ENCODE peak calls at places on chromosomes 5 and 9, in ten cellular contexts. F is stimulated activated CD8-positive, alpha-beta memory T cell treated with anti-CD3 and anti-CD28 coated beads, Interleukin-4, amount 100 ng/mL, for 48 hours; K is fibroblast of the aortic adventitia; N is dorsolateral prefrontal cortex; Y is NCI-H2081; S is kidney tubule cell; B is left colon; J is stimulated activated CD4-positive, alpha-beta T cell treated with anti-CD3 and anti-CD28 coated beads, Interleukin-1b, Interleukin-23, amount 100 ng/mL, for 4 hours; R is prostate gland; G is NCI-H345. W is an unnamed sample.

GRCh38 chr5:169549453-169549852 is 34.1 kb upstream of the SPDL1 start:
- DNase-seq in K (no peak), N (no peak), Y (no peak), J (no peak), R (no peak), B (no peak), G (no peak), S (no peak), F (no peak), W (no peak)

GRCh38 chr5:167699434-167699833 is 592.0 kb upstream of the WWC1 start:
- DNase-seq in F (no peak), S (peak; percentile 100), K (peak; percentile 99), N (no peak), R (peak; percentile 10), Y (no peak), B (no peak), J (no peak), G (no peak), W (no peak)

GRCh38 chr5:160020266-160020770 is 11.4 kb downstream of the TTC1 start:
- DNase-seq in G (no peak), J (no peak), S (no peak), K (no peak), B (no peak), R (no peak), Y (no peak), F (no peak), N (no peak), W (no peak)

GRCh38 chr5:73729329-73729728 is 103.3 kb downstream of the ARHGEF28 start:
- DNase-seq in J (no peak), K (no peak), Y (no peak), S (no peak), R (no peak), F (no peak), N (no peak), G (no peak), B (no peak), W (no peak)

GRCh38 chr5:59746261-59746765 is 147.2 kb downstream of the PDE4D start:
- DNase-seq in S (peak; percentile 87), J (no peak), G (no peak), K (no peak), F (no peak), R (no peak), N (no peak), B (no peak), Y (no peak), W (peak; percentile 48)

GRCh38 chr5:83726912-83727311 is 6.3 kb upstream of the HAPLN1 start:
- DNase-seq in Y (no peak), F (no peak), B (no peak), G (no peak), J (no peak), K (peak; percentile 32), N (no peak), S (peak; percentile 72), R (no peak), W (no peak)

GRCh38 chr5:174849426-174849825 is 125.0 kb downstream of the MSX2 start:
- DNase-seq in S (no peak), B (no peak), J (no peak), G (no peak), N (no peak), R (no peak), K (no peak), F (no peak), Y (no peak), W (no peak)

GRCh38 chr9:121529237-121529987 is 29.8 kb upstream of the GGTA1 start:
- DNase-seq in B (peak; percentile 78), Y (peak; percentile 31), G (no peak), N (no peak), K (peak; percentile 99), S (peak; percentile 85), J (no peak), R (peak; percentile 75), F (no peak), W (peak; percentile 96)

GRCh38 chr9:127500399-127500798 is 49.1 kb downstream of the LRSAM1 start:
- DNase-seq in G (no peak), F (no peak), K (no peak), Y (no peak), R (no peak), B (no peak), N (no peak), S (no peak), J (no peak), W (no peak)

GRCh38 chr9:117178596-117179111 is 236.2 kb downstream of the ASTN2 start:
- DNase-seq in G (no peak), J (no peak), R (no peak), K (no peak), F (no peak), B (no peak), N (peak; percentile 58), Y (peak; percentile 74), S (no peak), W (no peak)

GRCh38 chr5:13985736-13986418 is 41.4 kb upstream of the DNAH5 start:
- DNase-seq in R (no peak), B (no peak), J (no peak), K (peak; percentile 83), F (no peak), Y (no peak), G (no peak), N (no peak), S (peak; percentile 96), W (no peak)

GRCh38 chr9:99162759-99163364 is 57.9 kb downstream of the TGFBR1 start:
- DNase-seq in G (peak; percentile 43), K (peak; percentile 63), N (no peak), R (no peak), J (no peak), B (no peak), F (no peak), Y (peak; percentile 55), S (peak; percentile 40), W (no peak)

GRCh38 chr9:20732118-20732517 is 48.1 kb downstream of the FOCAD start:
- DNase-seq in B (no peak), J (no peak), S (peak; percentile 89), F (no peak), R (no peak), K (no peak), Y (no peak), G (no peak), N (no peak), W (no peak)

GRCh38 chr5:179595916-179596315 is 27.6 kb downstream of the HNRNPH1 start:
- DNase-seq in R (no peak), F (no peak), Y (no peak), J (no peak), B (no peak), S (no peak), K (no peak), N (no peak), G (no peak), W (no peak)

GRCh38 chr5:61796773-61797172 is 464.7 kb downstream of the ZSWIM6 start:
- DNase-seq in K (no peak), R (no peak), J (no peak), F (no peak), N (no peak), G (no peak), S (peak; percentile 9), Y (no peak), B (no peak), W (no peak)

GRCh38 chr9:36802171-36802920 is 229.7 kb downstream of the MELK start:
- DNase-seq in G (peak; percentile 55), K (peak; percentile 20), J (no peak), S (peak; percentile 17), F (no peak), B (no peak), N (no peak), Y (no peak), R (no peak), W (no peak)

GRCh38 chr5:113177225-113177624 is 200.6 kb downstream of the DCP2 start:
- DNase-seq in Y (no peak), S (no peak), N (no peak), R (no peak), K (no peak), J (no peak), B (no peak), F (no peak), G (no peak), W (no peak)

GRCh38 chr9:129489838-129490582 is 130.9 kb downstream of the C9orf50 start:
- DNase-seq in J (peak; percentile 44), Y (no peak), F (peak; percentile 55), S (peak; percentile 37), G (no peak), R (no peak), B (peak; percentile 33), N (no peak), K (peak; percentile 69), W (no peak)

GRCh38 chr9:111937781-111938426 is 41.3 kb downstream of the UGCG start:
- DNase-seq in R (no peak), J (peak; percentile 37), N (no peak), K (peak; percentile 79), S (peak; percentile 72), Y (no peak), F (peak; percentile 74), G (no peak), B (peak; percentile 54), W (no peak)

GRCh38 chr5:5221731-5222130 is 81.6 kb downstream of the ADAMTS16 start:
- DNase-seq in K (peak; percentile 41), J (no peak), R (no peak), G (no peak), S (peak; percentile 11), N (no peak), Y (no peak), B (no peak), F (no peak), W (no peak)

GRCh38 chr5:43639566-43639965 is 36.6 kb downstream of the NNT start:
- DNase-seq in G (no peak), K (no peak), F (no peak), R (no peak), S (no peak), N (no peak), J (no peak), Y (no peak), B (no peak), W (no peak)

GRCh38 chr5:158056426-158056825 is 197.5 kb upstream of the CLINT1 start:
- DNase-seq in S (no peak), B (no peak), K (peak; percentile 15), G (no peak), Y (no peak), N (no peak), F (no peak), R (no peak), J (no peak), W (no peak)

GRCh38 chr5:173458819-173459218 is 130.6 kb upstream of the STC2 start:
- DNase-seq in N (no peak), F (no peak), B (no peak), R (no peak), J (no peak), K (peak; percentile 78), G (no peak), Y (no peak), S (no peak), W (no peak)

GRCh38 chr9:70672136-70672535 is 257.7 kb upstream of the KLF9 start:
- DNase-seq in B (no peak), S (no peak), J (no peak), K (peak; percentile 84), N (no peak), Y (no peak), G (no peak), R (no peak), F (no peak), W (no peak)

GRCh38 chr9:27019589-27019988 is 14.1 kb upstream of the LRRC19 start:
- DNase-seq in K (no peak), G (no peak), S (no peak), R (no peak), J (no peak), N (no peak), F (no peak), Y (no peak), B (no peak), W (no peak)

GRCh38 chr5:142368529-142368928 is 43.7 kb upstream of the SPRY4 start:
- DNase-seq in R (no peak), Y (no peak), G (no peak), K (no peak), S (no peak), F (no peak), J (no peak), N (no peak), B (no peak), W (no peak)

GRCh38 chr9:16871358-16872151 is 1.1 kb upstream of the BNC2 start:
- DNase-seq in R (peak; percentile 14), N (no peak), F (peak; percentile 38), K (peak; percentile 91), J (no peak), G (no peak), Y (no peak), B (peak; percentile 38), S (peak; percentile 60), W (peak; percentile 79)